ENCODE peak calls at places on chromosomes 13 and 19, in nine cellular contexts. One of them, this sample, is unnamed.

GRCh38 chr13:72304121-72304745 is 423.2 kb downstream of the MZT1 start:
- DNase-seq in aorta: no peak
- DNase-seq in uterus: no peak
- DNase-seq in cardiac muscle cell: no peak
- DNase-seq in heart left ventricle: no peak
- DNase-seq in endodermal cell: no peak
- DNase-seq in pancreas: no peak
- DNase-seq in mesendoderm: no peak
- DNase-seq in tibial nerve: no peak
- DNase-seq in this sample: no peak

GRCh38 chr13:110628952-110629701 is 13.8 kb downstream of the NAXD start:
- DNase-seq in tibial nerve: no peak
- DNase-seq in uterus: no peak
- DNase-seq in heart left ventricle: no peak
- DNase-seq in pancreas: no peak
- DNase-seq in aorta: no peak
- DNase-seq in endodermal cell: peak; percentile 26
- DNase-seq in cardiac muscle cell: no peak
- DNase-seq in mesendoderm: no peak
- DNase-seq in this sample: no peak

GRCh38 chr19:55484571-55485438 is at the start of gene NAT14:
- DNase-seq in tibial nerve: no peak
- DNase-seq in mesendoderm: peak; percentile 93
- DNase-seq in heart left ventricle: peak; percentile 69
- DNase-seq in uterus: peak; percentile 61
- DNase-seq in pancreas: peak; percentile 76
- DNase-seq in aorta: peak; percentile 89
- DNase-seq in endodermal cell: peak; percentile 96
- DNase-seq in cardiac muscle cell: peak; percentile 84
- DNase-seq in this sample: peak; percentile 50

GRCh38 chr13:39840201-39840600 is 184.7 kb downstream of the COG6 start:
- DNase-seq in mesendoderm: no peak
- DNase-seq in cardiac muscle cell: no peak
- DNase-seq in pancreas: no peak
- DNase-seq in uterus: no peak
- DNase-seq in heart left ventricle: no peak
- DNase-seq in endodermal cell: no peak
- DNase-seq in aorta: no peak
- DNase-seq in tibial nerve: peak; percentile 32
- DNase-seq in this sample: no peak

GRCh38 chr13:101626925-101627555 is 174.6 kb downstream of the ITGBL1 start:
- DNase-seq in uterus: no peak
- DNase-seq in pancreas: no peak
- DNase-seq in endodermal cell: no peak
- DNase-seq in mesendoderm: no peak
- DNase-seq in aorta: no peak
- DNase-seq in tibial nerve: no peak
- DNase-seq in cardiac muscle cell: no peak
- DNase-seq in heart left ventricle: no peak
- DNase-seq in this sample: no peak

GRCh38 chr19:47609885-47610545 is 1.1 kb downstream of the BICRA start:
- DNase-seq in cardiac muscle cell: peak; percentile 64
- DNase-seq in endodermal cell: peak; percentile 85
- DNase-seq in tibial nerve: no peak
- DNase-seq in uterus: peak; percentile 33
- DNase-seq in pancreas: peak; percentile 74
- DNase-seq in mesendoderm: peak; percentile 69
- DNase-seq in aorta: peak; percentile 83
- DNase-seq in heart left ventricle: peak; percentile 50
- DNase-seq in this sample: peak; percentile 19

GRCh38 chr13:114035583-114036501 is 62.0 kb upstream of the C13orf46 start:
- DNase-seq in uterus: peak; percentile 54
- DNase-seq in cardiac muscle cell: peak; percentile 18
- DNase-seq in mesendoderm: no peak
- DNase-seq in endodermal cell: no peak
- DNase-seq in tibial nerve: peak; percentile 50
- DNase-seq in pancreas: no peak
- DNase-seq in heart left ventricle: no peak
- DNase-seq in aorta: no peak
- DNase-seq in this sample: no peak

GRCh38 chr19:46718157-46718933 is 1.4 kb upstream of the PRKD2 start:
- DNase-seq in heart left ventricle: no peak
- DNase-seq in uterus: no peak
- DNase-seq in endodermal cell: peak; percentile 60
- DNase-seq in pancreas: peak; percentile 56
- DNase-seq in cardiac muscle cell: no peak
- DNase-seq in tibial nerve: no peak
- DNase-seq in aorta: no peak
- DNase-seq in mesendoderm: peak; percentile 49
- DNase-seq in this sample: peak; percentile 69

GRCh38 chr19:58570770-58571574 is 2.2 kb downstream of the MZF1 start:
- DNase-seq in heart left ventricle: peak; percentile 22
- DNase-seq in aorta: peak; percentile 74
- DNase-seq in pancreas: peak; percentile 57
- DNase-seq in tibial nerve: no peak
- DNase-seq in uterus: peak; percentile 21
- DNase-seq in cardiac muscle cell: no peak
- DNase-seq in endodermal cell: no peak
- DNase-seq in mesendoderm: no peak
- DNase-seq in this sample: no peak

GRCh38 chr19:9834302-9834725 is 804 bp upstream of the PIN1 start:
- DNase-seq in mesendoderm: no peak
- DNase-seq in aorta: no peak
- DNase-seq in pancreas: no peak
- DNase-seq in heart left ventricle: no peak
- DNase-seq in cardiac muscle cell: no peak
- DNase-seq in tibial nerve: no peak
- DNase-seq in endodermal cell: no peak
- DNase-seq in uterus: no peak
- DNase-seq in this sample: no peak

GRCh38 chr19:9836021-9836420 is 903 bp downstream of the PIN1 start:
- DNase-seq in mesendoderm: no peak
- DNase-seq in endodermal cell: no peak
- DNase-seq in aorta: no peak
- DNase-seq in pancreas: no peak
- DNase-seq in tibial nerve: no peak
- DNase-seq in heart left ventricle: no peak
- DNase-seq in cardiac muscle cell: peak; percentile 4
- DNase-seq in uterus: no peak
- DNase-seq in this sample: no peak

GRCh38 chr19:9835507-9835949 is 410 bp downstream of the PIN1 start:
- DNase-seq in pancreas: no peak
- DNase-seq in uterus: no peak
- DNase-seq in cardiac muscle cell: no peak
- DNase-seq in heart left ventricle: peak; percentile 40
- DNase-seq in aorta: no peak
- DNase-seq in mesendoderm: no peak
- DNase-seq in tibial nerve: no peak
- DNase-seq in endodermal cell: no peak
- DNase-seq in this sample: no peak

GRCh38 chr19:9838324-9838723 is 3.2 kb downstream of the PIN1 start:
- DNase-seq in endodermal cell: no peak
- DNase-seq in mesendoderm: no peak
- DNase-seq in uterus: no peak
- DNase-seq in cardiac muscle cell: no peak
- DNase-seq in pancreas: no peak
- DNase-seq in aorta: no peak
- DNase-seq in tibial nerve: no peak
- DNase-seq in heart left ventricle: no peak
- DNase-seq in this sample: no peak

DNA sequence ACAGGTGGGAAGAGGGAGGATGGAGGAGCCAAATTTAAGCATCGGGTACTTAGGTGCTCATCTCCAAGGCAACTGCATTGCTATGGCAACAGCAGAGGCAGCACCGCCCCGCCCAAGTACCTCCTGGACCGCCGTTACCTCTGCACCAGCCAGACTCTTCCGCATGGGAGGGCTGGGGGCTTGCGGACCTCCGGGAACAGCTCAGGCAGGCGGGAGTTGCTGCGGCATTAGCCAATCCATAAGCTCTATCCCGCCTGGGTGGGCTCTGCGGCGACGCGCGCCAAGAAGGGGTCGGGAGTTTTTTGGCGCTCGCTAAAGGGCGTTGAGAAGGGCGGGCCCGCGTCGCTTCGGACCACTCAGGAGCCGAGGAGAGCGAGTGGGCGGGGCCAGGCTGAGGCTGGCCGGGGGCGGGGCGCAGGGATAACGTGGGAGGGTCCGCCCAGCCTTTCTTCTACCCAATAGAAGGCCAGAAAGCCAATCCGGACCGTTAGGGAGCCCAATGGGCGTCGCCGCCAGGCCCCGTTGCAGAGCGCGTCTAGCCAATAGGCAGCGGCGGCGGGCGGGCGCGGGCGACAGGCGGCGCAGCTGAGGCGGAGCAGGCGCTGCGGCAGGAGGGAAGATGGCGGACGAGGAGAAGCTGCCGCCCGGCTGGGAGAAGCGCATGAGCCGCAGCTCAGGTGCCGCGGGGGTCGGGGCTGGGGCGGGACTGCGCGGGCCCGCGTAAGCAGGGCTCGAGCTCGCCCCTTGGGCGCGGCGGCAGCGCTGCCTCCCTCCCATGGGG is at the start of gene PIN1:
- DNase-seq in uterus: peak; percentile 99
- DNase-seq in endodermal cell: peak; percentile 99
- DNase-seq in heart left ventricle: peak; percentile 99
- DNase-seq in tibial nerve: peak; percentile 99
- DNase-seq in cardiac muscle cell: peak; percentile 100
- DNase-seq in mesendoderm: peak; percentile 99
- DNase-seq in pancreas: peak; percentile 99
- DNase-seq in aorta: peak; percentile 99
- DNase-seq in this sample: peak; percentile 98
- H3K27ac ChIP-seq in uterus: peak within 1 kb of the TSS; percentile 51
- H3K27ac ChIP-seq in endodermal cell: peak within 1 kb of the TSS; percentile 18
- H3K27ac ChIP-seq in heart left ventricle: peak within 1 kb of the TSS; percentile 83
- H3K27ac ChIP-seq in tibial nerve: peak within 1 kb of the TSS; percentile 76
- H3K27ac ChIP-seq in cardiac muscle cell: no peak within 1 kb of the TSS
- H3K27ac ChIP-seq in mesendoderm: no peak within 1 kb of the TSS
- H3K27ac ChIP-seq in pancreas: no peak within 1 kb of the TSS
- H3K27ac ChIP-seq in aorta: no peak within 1 kb of the TSS
- H3K27ac ChIP-seq in this sample: peak within 1 kb of the TSS; percentile 74

GRCh38 chr13:99085846-99086148 is 107.9 kb upstream of the DOCK9 start:
- DNase-seq in tibial nerve: no peak
- DNase-seq in uterus: no peak
- DNase-seq in aorta: no peak
- DNase-seq in heart left ventricle: no peak
- DNase-seq in endodermal cell: no peak
- DNase-seq in mesendoderm: no peak
- DNase-seq in cardiac muscle cell: no peak
- DNase-seq in pancreas: no peak
- DNase-seq in this sample: no peak

GRCh38 chr13:99086149-99086868 is 108.4 kb upstream of the DOCK9 start:
- DNase-seq in uterus: peak; percentile 42
- DNase-seq in mesendoderm: peak; percentile 48
- DNase-seq in aorta: peak; percentile 87
- DNase-seq in heart left ventricle: peak; percentile 55
- DNase-seq in pancreas: peak; percentile 84
- DNase-seq in endodermal cell: peak; percentile 82
- DNase-seq in tibial nerve: peak; percentile 27
- DNase-seq in cardiac muscle cell: peak; percentile 77
- DNase-seq in this sample: peak; percentile 57

GRCh38 chr13:99087954-99088491 is 110.2 kb upstream of the DOCK9 start:
- DNase-seq in mesendoderm: no peak
- DNase-seq in pancreas: no peak
- DNase-seq in aorta: no peak
- DNase-seq in endodermal cell: peak; percentile 66
- DNase-seq in tibial nerve: peak; percentile 10
- DNase-seq in heart left ventricle: no peak
- DNase-seq in uterus: no peak
- DNase-seq in cardiac muscle cell: peak; percentile 62
- DNase-seq in this sample: no peak

GRCh38 chr13:99087130-99087953 is 109.5 kb upstream of the DOCK9 start:
- DNase-seq in uterus: peak; percentile 86
- DNase-seq in tibial nerve: peak; percentile 78
- DNase-seq in pancreas: peak; percentile 97
- DNase-seq in aorta: peak; percentile 96
- DNase-seq in heart left ventricle: peak; percentile 92
- DNase-seq in mesendoderm: peak; percentile 94
- DNase-seq in cardiac muscle cell: peak; percentile 94
- DNase-seq in endodermal cell: peak; percentile 98
- DNase-seq in this sample: peak; percentile 91

DNA sequence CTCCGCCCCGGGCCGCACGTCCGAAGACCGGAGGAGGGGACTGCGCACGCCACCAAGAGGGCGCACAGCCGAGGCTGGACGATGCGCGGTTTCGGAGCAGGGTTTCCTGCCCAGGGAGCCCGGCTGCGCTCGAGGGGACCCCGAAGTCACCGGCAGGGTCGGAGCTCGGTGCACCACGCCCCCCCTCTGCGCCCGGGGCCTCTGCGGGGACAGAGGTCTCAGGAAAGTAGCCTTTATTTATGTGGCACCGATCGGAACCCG is 108.9 kb upstream of the DOCK9 start:
- DNase-seq in mesendoderm: peak; percentile 41
- DNase-seq in uterus: no peak
- DNase-seq in endodermal cell: no peak
- DNase-seq in heart left ventricle: peak; percentile 40
- DNase-seq in aorta: no peak
- DNase-seq in tibial nerve: peak; percentile 9
- DNase-seq in pancreas: no peak
- DNase-seq in cardiac muscle cell: no peak
- DNase-seq in this sample: no peak
- H3K4me3 ChIP-seq in mesendoderm: peak overlapping the region; percentile 50
- H3K4me3 ChIP-seq in uterus: peak overlapping the region; percentile 53
- H3K4me3 ChIP-seq in endodermal cell: peak overlapping the region; percentile 78
- H3K4me3 ChIP-seq in heart left ventricle: peak overlapping the region; percentile 93
- H3K4me3 ChIP-seq in aorta: peak overlapping the region; percentile 89
- H3K4me3 ChIP-seq in tibial nerve: peak overlapping the region; percentile 88
- H3K4me3 ChIP-seq in pancreas: peak overlapping the region; percentile 68
- H3K4me3 ChIP-seq in cardiac muscle cell: peak overlapping the region; percentile 56
- H3K4me3 ChIP-seq in this sample: peak overlapping the region; percentile 82

GRCh38 chr13:75641026-75641425 is 4.9 kb downstream of the LMO7 start:
- DNase-seq in tibial nerve: no peak
- DNase-seq in mesendoderm: no peak
- DNase-seq in heart left ventricle: no peak
- DNase-seq in cardiac muscle cell: no peak
- DNase-seq in uterus: no peak
- DNase-seq in pancreas: no peak
- DNase-seq in endodermal cell: no peak
- DNase-seq in aorta: no peak
- DNase-seq in this sample: no peak
- H3K4me1 ChIP-seq in tibial nerve: peaks cover 6% of the 10 kb centered on the region
- H3K4me1 ChIP-seq in mesendoderm: peaks cover 2% of the 10 kb centered on the region
- H3K4me1 ChIP-seq in heart left ventricle: peaks cover 13% of the 10 kb centered on the region
- H3K4me1 ChIP-seq in cardiac muscle cell: no peaks in the 10 kb centered on the region
- H3K4me1 ChIP-seq in uterus: no peaks in the 10 kb centered on the region
- H3K4me1 ChIP-seq in pancreas: no peaks in the 10 kb centered on the region
- H3K4me1 ChIP-seq in endodermal cell: no peaks in the 10 kb centered on the region
- H3K4me1 ChIP-seq in aorta: no peaks in the 10 kb centered on the region
- H3K4me1 ChIP-seq in this sample: no peaks in the 10 kb centered on the region

GRCh38 chr13:81171065-81171647 is 830.2 kb upstream of the SPRY2 start:
- DNase-seq in mesendoderm: peak; percentile 40
- DNase-seq in cardiac muscle cell: peak; percentile 21
- DNase-seq in tibial nerve: no peak
- DNase-seq in uterus: no peak
- DNase-seq in endodermal cell: no peak
- DNase-seq in heart left ventricle: no peak
- DNase-seq in aorta: no peak
- DNase-seq in pancreas: no peak
- DNase-seq in this sample: no peak

DNA sequence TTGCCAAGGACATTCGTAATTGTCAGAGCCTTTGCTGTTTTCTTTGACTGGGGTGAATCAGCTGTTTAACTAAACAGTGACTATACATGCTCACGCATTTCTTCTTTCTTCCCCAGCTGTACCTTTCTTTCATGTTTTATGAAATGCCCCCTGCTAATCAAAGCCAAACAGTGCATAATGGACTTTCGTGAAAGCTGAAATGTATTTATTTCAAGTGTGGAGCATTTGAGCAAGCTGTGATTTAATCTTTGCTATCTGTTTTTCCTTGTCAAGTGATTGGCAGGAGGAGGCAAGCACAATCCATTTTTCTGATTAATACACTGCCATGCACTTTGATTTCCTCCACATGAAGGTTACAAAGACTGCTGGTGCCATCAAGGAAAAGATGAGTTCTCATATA is 831.7 kb upstream of the SPRY2 start:
- DNase-seq in tibial nerve: no peak
- DNase-seq in mesendoderm: no peak
- DNase-seq in pancreas: no peak
- DNase-seq in cardiac muscle cell: no peak
- DNase-seq in aorta: no peak
- DNase-seq in endodermal cell: no peak
- DNase-seq in uterus: no peak
- DNase-seq in heart left ventricle: no peak
- DNase-seq in this sample: no peak
- H3K27ac ChIP-seq in tibial nerve: no peak overlapping the region
- H3K27ac ChIP-seq in mesendoderm: no peak overlapping the region
- H3K27ac ChIP-seq in pancreas: no peak overlapping the region
- H3K27ac ChIP-seq in cardiac muscle cell: no peak overlapping the region
- H3K27ac ChIP-seq in aorta: no peak overlapping the region
- H3K27ac ChIP-seq in endodermal cell: no peak overlapping the region
- H3K27ac ChIP-seq in uterus: no peak overlapping the region
- H3K27ac ChIP-seq in heart left ventricle: no peak overlapping the region
- H3K27ac ChIP-seq in this sample: no peak overlapping the region